ENCODE peak calls at places on chromosomes 7 and 10, in eight cellular contexts. T, Y, W, C, L, E, P and R are unnamed samples.

GRCh38 chr10:63819753-63820347 is 298.6 kb downstream of the REEP3 start:
- DNase-seq in T (peak; percentile 7), Y (no peak), W (no peak), C (peak; percentile 86), L (no peak), E (no peak), P (no peak), R (no peak)

GRCh38 chr7:75921479-75921878 is 6.5 kb downstream of the POR start:
- DNase-seq in T (no peak), Y (no peak), W (no peak), C (peak; percentile 46), L (no peak), E (no peak), P (no peak), R (no peak)

GRCh38 chr7:149714081-149714909 is 59.1 kb downstream of the ZNF467 start:
- DNase-seq in T (peak; percentile 95), Y (peak; percentile 94), W (peak; percentile 88), C (peak; percentile 93), L (peak; percentile 94), E (peak; percentile 78), P (peak; percentile 91), R (peak; percentile 85)

GRCh38 chr10:51934373-51934772 is 235.0 kb upstream of the CSTF2T start:
- DNase-seq in T (no peak), Y (no peak), W (no peak), C (no peak), L (no peak), E (no peak), P (no peak), R (no peak)

GRCh38 chr7:89770156-89770555 is 384.1 kb upstream of the STEAP1 start:
- DNase-seq in T (no peak), Y (no peak), W (no peak), C (peak; percentile 2), L (no peak), E (no peak), P (no peak), R (no peak)

GRCh38 chr10:109427421-109427820 is 495.9 kb downstream of the XPNPEP1 start:
- DNase-seq in T (no peak), Y (no peak), W (no peak), C (no peak), L (no peak), E (no peak), P (no peak), R (no peak)

GRCh38 chr10:77877461-77878344 is 48.9 kb downstream of the DLG5 start:
- DNase-seq in T (peak; percentile 81), Y (peak; percentile 54), W (peak; percentile 61), C (peak; percentile 80), L (peak; percentile 43), E (peak; percentile 77), P (no peak), R (no peak)

GRCh38 chr10:79442171-79443040 is 3.0 kb downstream of the ZCCHC24 start:
- DNase-seq in T (no peak), Y (no peak), W (no peak), C (no peak), L (no peak), E (no peak), P (no peak), R (no peak)

GRCh38 chr10:66202101-66202500 is 723.7 kb upstream of the LRRTM3 start:
- DNase-seq in T (no peak), Y (no peak), W (no peak), C (no peak), L (no peak), E (no peak), P (no peak), R (no peak)

GRCh38 chr7:20352573-20353304 is 22.0 kb downstream of the ITGB8 start:
- DNase-seq in T (no peak), Y (no peak), W (no peak), C (no peak), L (no peak), E (no peak), P (no peak), R (no peak)

GRCh38 chr10:109773818-109774440 is 149.4 kb downstream of the XPNPEP1 start:
- DNase-seq in T (peak; percentile 14), Y (no peak), W (no peak), C (peak; percentile 43), L (no peak), E (no peak), P (no peak), R (no peak)

GRCh38 chr10:58412502-58412961 is 27.3 kb downstream of the TFAM start:
- DNase-seq in T (no peak), Y (no peak), W (no peak), C (peak; percentile 45), L (no peak), E (no peak), P (no peak), R (no peak)

GRCh38 chr7:128831994-128832879 is 2.0 kb downstream of the FLNC start:
- DNase-seq in T (no peak), Y (no peak), W (no peak), C (peak; percentile 63), L (no peak), E (no peak), P (no peak), R (no peak)

GRCh38 chr7:29285451-29285807 is 90.9 kb downstream of the CHN2 start:
- DNase-seq in T (no peak), Y (no peak), W (peak; percentile 13), C (peak; percentile 94), L (peak; percentile 81), E (peak; percentile 9), P (no peak), R (no peak)

GRCh38 chr7:84799131-84799530 is 387.7 kb downstream of the SEMA3D start:
- DNase-seq in T (no peak), Y (no peak), W (no peak), C (peak; percentile 25), L (no peak), E (no peak), P (no peak), R (no peak)

GRCh38 chr7:38274493-38274892 is 1.1 kb upstream of the TARP start:
- DNase-seq in T (no peak), Y (no peak), W (no peak), C (no peak), L (no peak), E (no peak), P (no peak), R (no peak)

GRCh38 chr7:151847681-151848081 is 29.2 kb downstream of the PRKAG2 start:
- DNase-seq in T (no peak), Y (no peak), W (no peak), C (peak; percentile 26), L (no peak), E (no peak), P (peak; percentile 20), R (no peak)

GRCh38 chr7:32062150-32062549 is 8.1 kb downstream of the PDE1C start:
- DNase-seq in T (peak; percentile 9), Y (no peak), W (no peak), C (peak; percentile 29), L (no peak), E (no peak), P (no peak), R (no peak)

GRCh38 chr10:100866575-100867098 is 46.1 kb upstream of the SLF2 start:
- DNase-seq in T (no peak), Y (no peak), W (no peak), C (no peak), L (no peak), E (no peak), P (no peak), R (no peak)

GRCh38 chr10:100733319-100733718 is 12.1 kb upstream of the PAX2 start:
- DNase-seq in T (no peak), Y (no peak), W (no peak), C (no peak), L (no peak), E (no peak), P (no peak), R (no peak)